ENCODE peak calls at places on chromosomes 6 and 20, in four cellular contexts. One of them, this sample, is unnamed.

GRCh38 chr6:128655978-128656498 is 135.6 kb upstream of the PTPRK start:
- DNase-seq in body of pancreas: no peak
- DNase-seq in CD4-positive, CD25-positive, alpha-beta regulatory T cell: no peak
- DNase-seq in IMR-90: peak; percentile 93
- DNase-seq in this sample: peak; percentile 95

GRCh38 chr6:3270258-3270657 is 11.5 kb downstream of the PSMG4 start:
- DNase-seq in body of pancreas: no peak
- DNase-seq in CD4-positive, CD25-positive, alpha-beta regulatory T cell: no peak
- DNase-seq in IMR-90: no peak
- DNase-seq in this sample: no peak

GRCh38 chr6:113103618-113104390 is 753.3 kb upstream of the MARCKS start:
- DNase-seq in body of pancreas: no peak
- DNase-seq in CD4-positive, CD25-positive, alpha-beta regulatory T cell: no peak
- DNase-seq in IMR-90: peak; percentile 74
- DNase-seq in this sample: peak; percentile 32

GRCh38 chr20:32610897-32611218 is 25.7 kb upstream of the NOL4L start:
- DNase-seq in body of pancreas: no peak
- DNase-seq in CD4-positive, CD25-positive, alpha-beta regulatory T cell: no peak
- DNase-seq in IMR-90: no peak
- DNase-seq in this sample: no peak

GRCh38 chr20:36823126-36823525 is 49.6 kb upstream of the DSN1 start:
- DNase-seq in body of pancreas: no peak
- DNase-seq in CD4-positive, CD25-positive, alpha-beta regulatory T cell: no peak
- DNase-seq in IMR-90: no peak
- DNase-seq in this sample: no peak

GRCh38 chr20:21208999-21209398 is 83.1 kb downstream of the KIZ start:
- DNase-seq in body of pancreas: no peak
- DNase-seq in CD4-positive, CD25-positive, alpha-beta regulatory T cell: no peak
- DNase-seq in IMR-90: no peak
- DNase-seq in this sample: no peak

GRCh38 chr6:118787746-118788419 is 106.1 kb upstream of the ASF1A start:
- DNase-seq in body of pancreas: peak; percentile 23
- DNase-seq in CD4-positive, CD25-positive, alpha-beta regulatory T cell: no peak
- DNase-seq in IMR-90: no peak
- DNase-seq in this sample: no peak

GRCh38 chr6:38058022-38058421 is 238.5 kb downstream of the ZFAND3 start:
- DNase-seq in body of pancreas: no peak
- DNase-seq in CD4-positive, CD25-positive, alpha-beta regulatory T cell: no peak
- DNase-seq in IMR-90: peak; percentile 78
- DNase-seq in this sample: peak; percentile 53

GRCh38 chr6:7414811-7415210 is 25.2 kb downstream of the RIOK1 start:
- DNase-seq in body of pancreas: no peak
- DNase-seq in CD4-positive, CD25-positive, alpha-beta regulatory T cell: no peak
- DNase-seq in IMR-90: peak; percentile 94
- DNase-seq in this sample: peak; percentile 61

GRCh38 chr6:105713474-105714118 is 310.7 kb upstream of the PREP start:
- DNase-seq in body of pancreas: no peak
- DNase-seq in CD4-positive, CD25-positive, alpha-beta regulatory T cell: no peak
- DNase-seq in IMR-90: peak; percentile 10
- DNase-seq in this sample: no peak

GRCh38 chr20:37384683-37385174 is 38.8 kb downstream of the SRC start:
- DNase-seq in body of pancreas: peak; percentile 39
- DNase-seq in CD4-positive, CD25-positive, alpha-beta regulatory T cell: peak; percentile 60
- DNase-seq in IMR-90: peak; percentile 38
- DNase-seq in this sample: peak; percentile 18

GRCh38 chr6:73388433-73388799 is 6.2 kb upstream of the DDX43 start:
- DNase-seq in body of pancreas: no peak
- DNase-seq in CD4-positive, CD25-positive, alpha-beta regulatory T cell: no peak
- DNase-seq in IMR-90: no peak
- DNase-seq in this sample: no peak

GRCh38 chr6:102075539-102075938 is 682.0 kb downstream of the GRIK2 start:
- DNase-seq in body of pancreas: no peak
- DNase-seq in CD4-positive, CD25-positive, alpha-beta regulatory T cell: no peak
- DNase-seq in IMR-90: peak; percentile 19
- DNase-seq in this sample: no peak

GRCh38 chr6:5746392-5747140 is 260.2 kb downstream of the NRN1 start:
- DNase-seq in body of pancreas: no peak
- DNase-seq in CD4-positive, CD25-positive, alpha-beta regulatory T cell: no peak
- DNase-seq in IMR-90: no peak
- DNase-seq in this sample: no peak

GRCh38 chr6:144644776-144645175 is 359.6 kb downstream of the UTRN start:
- DNase-seq in body of pancreas: no peak
- DNase-seq in CD4-positive, CD25-positive, alpha-beta regulatory T cell: no peak
- DNase-seq in IMR-90: peak; percentile 33
- DNase-seq in this sample: no peak

GRCh38 chr6:21898107-21898796 is 304.7 kb downstream of the SOX4 start:
- DNase-seq in body of pancreas: no peak
- DNase-seq in CD4-positive, CD25-positive, alpha-beta regulatory T cell: no peak
- DNase-seq in IMR-90: peak; percentile 87
- DNase-seq in this sample: no peak

GRCh38 chr6:100382767-100383195 is 81.9 kb downstream of the SIM1 start:
- DNase-seq in body of pancreas: no peak
- DNase-seq in CD4-positive, CD25-positive, alpha-beta regulatory T cell: no peak
- DNase-seq in IMR-90: no peak
- DNase-seq in this sample: no peak

GRCh38 chr6:43070028-43070632 is 6.0 kb upstream of the PTK7 start:
- DNase-seq in body of pancreas: no peak
- DNase-seq in CD4-positive, CD25-positive, alpha-beta regulatory T cell: no peak
- DNase-seq in IMR-90: peak; percentile 76
- DNase-seq in this sample: no peak

DNA sequence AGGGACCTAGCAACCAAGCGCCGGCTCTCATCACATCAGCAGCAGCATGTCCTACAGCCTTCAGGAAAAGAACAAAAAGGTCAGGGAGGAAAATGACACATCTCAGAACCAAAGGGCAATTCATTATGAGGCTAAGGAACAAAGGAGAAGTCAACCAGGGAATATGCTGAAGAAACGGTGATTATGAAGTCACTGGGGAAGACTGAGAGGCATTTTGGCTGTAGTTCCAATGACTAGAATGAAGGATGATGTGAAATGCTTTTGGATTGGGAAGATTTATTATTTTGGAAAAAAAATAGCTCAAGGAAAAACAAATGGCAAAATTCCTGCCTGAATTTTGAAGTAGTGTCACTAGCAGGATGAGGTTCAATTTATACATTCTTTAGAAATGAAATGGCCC is 5.7 kb downstream of the BACH2 start:
- DNase-seq in body of pancreas: no peak
- DNase-seq in CD4-positive, CD25-positive, alpha-beta regulatory T cell: no peak
- DNase-seq in IMR-90: peak; percentile 13
- DNase-seq in this sample: no peak
- H3K27me3 ChIP-seq in body of pancreas: no peaks in the 10 kb centered on the region
- H3K27me3 ChIP-seq in CD4-positive, CD25-positive, alpha-beta regulatory T cell: peaks cover 10% of the 10 kb centered on the region
- H3K27me3 ChIP-seq in IMR-90: peaks cover 3% of the 10 kb centered on the region
- H3K27me3 ChIP-seq in this sample: peaks cover 14% of the 10 kb centered on the region

DNA sequence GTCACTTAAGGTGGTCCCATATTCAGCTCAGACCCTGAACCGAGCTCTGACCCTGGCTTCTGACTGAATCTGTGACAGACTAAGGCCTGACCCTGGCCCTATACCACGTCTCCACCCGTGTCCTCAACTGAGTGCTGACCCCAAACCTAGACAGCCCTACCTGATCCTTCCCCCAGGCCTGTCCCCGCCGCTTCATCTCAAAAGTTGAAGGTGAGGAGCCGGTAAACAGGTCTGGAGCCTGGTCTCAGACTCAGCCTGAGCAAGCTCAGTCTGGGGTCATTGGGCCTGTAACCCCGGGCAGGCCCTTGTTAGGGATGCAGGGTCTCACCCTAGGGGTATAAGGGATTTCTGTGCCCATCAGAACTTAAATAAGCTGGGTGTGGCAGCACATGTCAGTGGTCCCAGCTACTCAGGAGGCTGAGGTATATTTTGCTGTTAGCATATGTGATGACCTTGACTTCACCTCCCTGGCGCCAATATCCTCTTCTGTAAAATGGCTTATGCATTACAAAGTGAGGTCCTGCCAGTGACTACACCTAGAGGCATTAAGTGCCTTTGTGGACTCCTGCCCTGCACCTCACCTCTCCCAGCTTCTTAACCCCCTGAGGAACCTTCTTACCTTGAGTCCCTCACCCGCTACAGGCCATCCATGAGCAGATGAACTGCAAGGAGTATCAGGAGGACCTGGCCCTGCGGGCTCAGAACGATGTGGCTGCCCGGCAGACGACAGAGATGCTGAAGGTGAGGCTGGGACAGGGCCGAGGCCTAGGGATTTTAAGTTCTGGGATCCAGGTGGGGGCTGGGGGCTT is 20.0 kb downstream of the RBCK1 start:
- DNase-seq in body of pancreas: no peak
- DNase-seq in CD4-positive, CD25-positive, alpha-beta regulatory T cell: no peak
- DNase-seq in IMR-90: no peak
- DNase-seq in this sample: no peak
- H3K4me3 ChIP-seq in body of pancreas: no peak overlapping the region
- H3K4me3 ChIP-seq in CD4-positive, CD25-positive, alpha-beta regulatory T cell: no peak overlapping the region
- H3K4me3 ChIP-seq in IMR-90: no peak overlapping the region
- H3K4me3 ChIP-seq in this sample: no peak overlapping the region

DNA sequence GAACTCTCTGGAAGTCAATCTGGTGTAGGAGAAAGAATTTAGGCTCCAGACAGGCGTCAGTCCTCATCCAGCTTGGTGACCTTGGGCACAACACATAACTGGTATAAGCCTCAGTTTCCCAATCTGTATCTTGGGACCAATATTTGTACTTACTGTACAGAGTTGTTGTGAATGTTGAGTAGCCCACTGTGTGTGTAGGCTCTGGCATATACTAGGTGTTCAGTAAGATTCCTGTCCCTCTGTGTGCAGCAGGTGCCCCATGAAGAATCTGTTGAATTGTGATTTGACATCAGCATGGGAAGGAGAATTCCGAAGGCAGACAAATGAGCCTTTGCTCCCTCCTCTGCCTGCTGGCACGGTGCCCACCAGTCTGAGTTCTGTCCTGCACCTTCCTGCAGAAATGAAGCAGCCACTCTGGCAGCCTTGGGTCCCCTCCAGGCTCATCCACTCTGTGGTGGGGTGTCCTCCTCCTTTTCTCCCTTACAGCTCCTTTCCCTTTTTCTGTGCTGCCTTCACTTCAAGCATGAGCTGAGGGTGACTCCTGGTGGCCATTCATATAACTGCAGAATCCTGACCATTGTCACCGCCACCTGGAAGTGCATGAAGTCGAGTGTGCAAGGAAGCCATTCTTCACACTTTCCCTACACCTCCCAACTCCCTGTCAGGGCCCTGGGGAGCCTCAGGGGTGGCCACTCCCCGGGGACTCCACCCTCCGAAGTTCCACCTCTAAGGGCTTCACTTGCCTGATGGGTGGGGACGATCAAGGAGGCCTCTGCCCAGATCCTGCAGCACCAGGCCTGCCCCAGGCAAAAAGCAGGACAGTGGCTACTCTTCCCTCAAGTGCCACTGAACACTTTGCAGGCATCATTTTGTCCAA is 48.2 kb downstream of the MRPL14 start:
- DNase-seq in body of pancreas: peak; percentile 80
- DNase-seq in CD4-positive, CD25-positive, alpha-beta regulatory T cell: peak; percentile 54
- DNase-seq in IMR-90: peak; percentile 67
- DNase-seq in this sample: no peak
- H3K27ac ChIP-seq in body of pancreas: no peak overlapping the region
- H3K27ac ChIP-seq in CD4-positive, CD25-positive, alpha-beta regulatory T cell: no peak overlapping the region
- H3K27ac ChIP-seq in IMR-90: no peak overlapping the region
- H3K27ac ChIP-seq in this sample: no peak overlapping the region

GRCh38 chr20:62558779-62559178 is 83.0 kb upstream of the GATA5 start:
- DNase-seq in body of pancreas: no peak
- DNase-seq in CD4-positive, CD25-positive, alpha-beta regulatory T cell: no peak
- DNase-seq in IMR-90: no peak
- DNase-seq in this sample: no peak

GRCh38 chr20:62557999-62558408 is 82.2 kb upstream of the GATA5 start:
- DNase-seq in body of pancreas: no peak
- DNase-seq in CD4-positive, CD25-positive, alpha-beta regulatory T cell: no peak
- DNase-seq in IMR-90: no peak
- DNase-seq in this sample: no peak

GRCh38 chr20:62555642-62556420 is 80.0 kb upstream of the GATA5 start:
- DNase-seq in body of pancreas: no peak
- DNase-seq in CD4-positive, CD25-positive, alpha-beta regulatory T cell: no peak
- DNase-seq in IMR-90: no peak
- DNase-seq in this sample: no peak

GRCh38 chr20:62554898-62555641 is 79.3 kb upstream of the GATA5 start:
- DNase-seq in body of pancreas: no peak
- DNase-seq in CD4-positive, CD25-positive, alpha-beta regulatory T cell: no peak
- DNase-seq in IMR-90: no peak
- DNase-seq in this sample: no peak

GRCh38 chr20:62557425-62557824 is 81.6 kb upstream of the GATA5 start:
- DNase-seq in body of pancreas: peak; percentile 44
- DNase-seq in CD4-positive, CD25-positive, alpha-beta regulatory T cell: no peak
- DNase-seq in IMR-90: no peak
- DNase-seq in this sample: no peak
- H3K27me3 ChIP-seq in body of pancreas: no peaks in the 10 kb centered on the region
- H3K27me3 ChIP-seq in CD4-positive, CD25-positive, alpha-beta regulatory T cell: no peaks in the 10 kb centered on the region
- H3K27me3 ChIP-seq in IMR-90: peaks cover 88% of the 10 kb centered on the region
- H3K27me3 ChIP-seq in this sample: peaks cover 47% of the 10 kb centered on the region

GRCh38 chr20:44069203-44069931 is 117.6 kb downstream of the JPH2 start:
- DNase-seq in body of pancreas: no peak
- DNase-seq in CD4-positive, CD25-positive, alpha-beta regulatory T cell: peak; percentile 61
- DNase-seq in IMR-90: no peak
- DNase-seq in this sample: no peak
- H3K4me3 ChIP-seq in body of pancreas: no peak overlapping the region
- H3K4me3 ChIP-seq in CD4-positive, CD25-positive, alpha-beta regulatory T cell: peak overlapping the region; percentile 82
- H3K4me3 ChIP-seq in IMR-90: no peak overlapping the region
- H3K4me3 ChIP-seq in this sample: no peak overlapping the region

GRCh38 chr6:170376386-170377084 is 70.0 kb downstream of the FAM120B start:
- DNase-seq in body of pancreas: no peak
- DNase-seq in CD4-positive, CD25-positive, alpha-beta regulatory T cell: no peak
- DNase-seq in IMR-90: no peak
- DNase-seq in this sample: no peak

GRCh38 chr6:170372380-170373325 is 66.1 kb downstream of the FAM120B start:
- DNase-seq in body of pancreas: no peak
- DNase-seq in CD4-positive, CD25-positive, alpha-beta regulatory T cell: no peak
- DNase-seq in IMR-90: no peak
- DNase-seq in this sample: no peak

GRCh38 chr6:170374571-170375444 is 68.2 kb downstream of the FAM120B start:
- DNase-seq in body of pancreas: no peak
- DNase-seq in CD4-positive, CD25-positive, alpha-beta regulatory T cell: no peak
- DNase-seq in IMR-90: peak; percentile 12
- DNase-seq in this sample: no peak

GRCh38 chr6:170378502-170378901 is 71.9 kb downstream of the FAM120B start:
- DNase-seq in body of pancreas: no peak
- DNase-seq in CD4-positive, CD25-positive, alpha-beta regulatory T cell: no peak
- DNase-seq in IMR-90: no peak
- DNase-seq in this sample: no peak

GRCh38 chr6:170375661-170376060 is 69.1 kb downstream of the FAM120B start:
- DNase-seq in body of pancreas: no peak
- DNase-seq in CD4-positive, CD25-positive, alpha-beta regulatory T cell: no peak
- DNase-seq in IMR-90: no peak
- DNase-seq in this sample: no peak
- H3K27ac ChIP-seq in body of pancreas: no peak overlapping the region
- H3K27ac ChIP-seq in CD4-positive, CD25-positive, alpha-beta regulatory T cell: no peak overlapping the region
- H3K27ac ChIP-seq in IMR-90: no peak overlapping the region
- H3K27ac ChIP-seq in this sample: no peak overlapping the region

This sample was measured in brain microvascular endothelial cell.